ENCODE peak calls at places on chromosome 9, in ten cellular contexts. O is AG09309; L is progenitor cell of endocrine pancreas; S is GM12865; Y is thoracic aorta; W is neural crest cell; C is tibial artery; X is ovary; P is A549; E is CD4-positive, alpha-beta T cell. T is an unnamed sample.

GRCh38 chr9:34579097-34579818 is 10.3 kb downstream of the CNTFR start:
- DNase-seq in O (no peak), L (no peak), S (no peak), Y (no peak), W (no peak), C (no peak), X (no peak), P (no peak), E (no peak), T (no peak)

GRCh38 chr9:136693490-136694162 is 6.4 kb upstream of the AGPAT2 start:
- DNase-seq in O (no peak), L (no peak), S (no peak), Y (no peak), W (no peak), C (no peak), X (no peak), P (peak), E (no peak), T (peak)

GRCh38 chr9:88590558-88591146 is 55.7 kb downstream of the NXNL2 start:
- DNase-seq in O (no peak), L (no peak), S (no peak), Y (no peak), W (no peak), C (no peak), X (no peak), P (no peak), E (no peak), T (peak)

GRCh38 chr9:9950813-9951212 is 662.0 kb downstream of the PTPRD start:
- DNase-seq in O (no peak), L (no peak), S (no peak), Y (no peak), W (no peak), C (no peak), X (no peak), P (no peak), E (no peak), T (no peak)

GRCh38 chr9:114291064-114291474 is 31.8 kb upstream of the ORM1 start:
- DNase-seq in O (no peak), L (peak), S (peak), Y (peak), W (peak), C (peak), X (peak), P (peak), E (peak), T (peak)

GRCh38 chr9:130167927-130168326 is 4.3 kb upstream of the NCS1 start:
- DNase-seq in O (no peak), L (no peak), S (no peak), Y (no peak), W (no peak), C (no peak), X (no peak), P (no peak), E (no peak), T (no peak)

GRCh38 chr9:29213374-29214161 is 1640.3 kb upstream of the C9orf72 start:
- DNase-seq in O (no peak), L (peak), S (no peak), Y (no peak), W (peak), C (no peak), X (no peak), P (peak), E (no peak), T (no peak)

GRCh38 chr9:117887383-117887782 is 183.2 kb downstream of the TLR4 start:
- DNase-seq in O (no peak), L (no peak), S (no peak), Y (no peak), W (no peak), C (no peak), X (no peak), P (no peak), E (no peak), T (no peak)

GRCh38 chr9:74521009-74521408 is 23.9 kb downstream of the RORB start:
- DNase-seq in O (no peak), L (no peak), S (no peak), Y (no peak), W (no peak), C (no peak), X (no peak), P (no peak), E (no peak), T (no peak)

GRCh38 chr9:34927061-34927460 is 31.0 kb upstream of the PHF24 start:
- DNase-seq in O (no peak), L (no peak), S (no peak), Y (no peak), W (no peak), C (no peak), X (no peak), P (no peak), E (no peak), T (no peak)

GRCh38 chr9:112731971-112732370 is 14.1 kb upstream of the INIP start:
- DNase-seq in O (no peak), L (no peak), S (no peak), Y (no peak), W (no peak), C (no peak), X (no peak), P (no peak), E (no peak), T (peak)

GRCh38 chr9:93708289-93708986 is 132.1 kb downstream of the PHF2 start:
- DNase-seq in O (no peak), L (peak), S (no peak), Y (no peak), W (no peak), C (no peak), X (no peak), P (no peak), E (no peak), T (no peak)

GRCh38 chr9:120714846-120715231 is 569 bp upstream of the MEGF9 start:
- DNase-seq in O (no peak), L (peak), S (no peak), Y (no peak), W (peak), C (no peak), X (peak), P (no peak), E (no peak), T (no peak)

GRCh38 chr9:24242599-24242998 is 303.1 kb downstream of the IZUMO3 start:
- DNase-seq in O (no peak), L (no peak), S (no peak), Y (no peak), W (no peak), C (no peak), X (no peak), P (no peak), E (no peak), T (no peak)

GRCh38 chr9:119086590-119086989 is 282.6 kb downstream of the BRINP1 start:
- DNase-seq in O (no peak), L (no peak), S (no peak), Y (no peak), W (no peak), C (no peak), X (no peak), P (no peak), E (no peak), T (no peak)

GRCh38 chr9:108417726-108418125 is 438.1 kb downstream of the ACTL7B start:
- DNase-seq in O (no peak), L (no peak), S (no peak), Y (no peak), W (no peak), C (no peak), X (no peak), P (no peak), E (no peak), T (no peak)

GRCh38 chr9:81896067-81896466 is 32.2 kb upstream of the SPATA31D4 start:
- DNase-seq in O (no peak), L (no peak), S (no peak), Y (no peak), W (no peak), C (no peak), X (no peak), P (no peak), E (no peak), T (no peak)

GRCh38 chr9:125142560-125143376 is 560 bp downstream of the SCAI start:
- DNase-seq in O (no peak), L (peak), S (peak), Y (no peak), W (peak), C (no peak), X (no peak), P (no peak), E (no peak), T (no peak)

GRCh38 chr9:36037580-36038169 is 962 bp downstream of the RECK start:
- DNase-seq in O (no peak), L (no peak), S (no peak), Y (no peak), W (no peak), C (no peak), X (no peak), P (peak), E (peak), T (no peak)

GRCh38 chr9:133304158-133304470 is 29.1 kb upstream of the ABO start:
- DNase-seq in O (no peak), L (no peak), S (no peak), Y (no peak), W (no peak), C (no peak), X (no peak), P (no peak), E (no peak), T (no peak)

GRCh38 chr9:114655689-114656088 is 1.9 kb downstream of the TEX53 start:
- DNase-seq in O (peak), L (no peak), S (no peak), Y (no peak), W (no peak), C (no peak), X (no peak), P (no peak), E (no peak), T (no peak)

GRCh38 chr9:93536167-93536566 is 40.2 kb upstream of the PHF2 start:
- DNase-seq in O (no peak), L (no peak), S (no peak), Y (no peak), W (no peak), C (no peak), X (no peak), P (no peak), E (no peak), T (no peak)

GRCh38 chr9:80873861-80874260 is 815.5 kb downstream of the TLE1 start:
- DNase-seq in O (peak), L (no peak), S (no peak), Y (no peak), W (no peak), C (no peak), X (no peak), P (no peak), E (no peak), T (no peak)

GRCh38 chr9:131639771-131640437 is 94.6 kb downstream of the PRRT1B start:
- DNase-seq in O (no peak), L (no peak), S (no peak), Y (no peak), W (no peak), C (no peak), X (no peak), P (no peak), E (no peak), T (no peak)

GRCh38 chr9:15697459-15697858 is 144.6 kb downstream of the CCDC171 start:
- DNase-seq in O (peak), L (no peak), S (no peak), Y (no peak), W (no peak), C (no peak), X (no peak), P (no peak), E (no peak), T (no peak)

GRCh38 chr9:33185406-33185805 is 18.3 kb upstream of the B4GALT1 start:
- DNase-seq in O (no peak), L (no peak), S (no peak), Y (no peak), W (no peak), C (no peak), X (no peak), P (no peak), E (no peak), T (no peak)

GRCh38 chr9:71925834-71926233 is 14.4 kb downstream of the C9orf85 start:
- DNase-seq in O (no peak), L (no peak), S (no peak), Y (no peak), W (no peak), C (no peak), X (no peak), P (no peak), E (no peak), T (no peak)

GRCh38 chr9:6955251-6955921 is 197.6 kb downstream of the KDM4C start:
- DNase-seq in O (no peak), L (no peak), S (peak), Y (no peak), W (no peak), C (no peak), X (no peak), P (no peak), E (no peak), T (no peak)

GRCh38 chr9:21477466-21477865 is 4.6 kb downstream of the IFNE start:
- DNase-seq in O (no peak), L (no peak), S (no peak), Y (no peak), W (no peak), C (no peak), X (no peak), P (no peak), E (no peak), T (no peak)

GRCh38 chr9:21470126-21470525 is 12.0 kb downstream of the IFNE start:
- DNase-seq in O (no peak), L (no peak), S (no peak), Y (no peak), W (no peak), C (no peak), X (no peak), P (no peak), E (no peak), T (no peak)

GRCh38 chr9:21479152-21479702 is 2.9 kb downstream of the IFNE start:
- DNase-seq in O (no peak), L (no peak), S (no peak), Y (no peak), W (no peak), C (no peak), X (no peak), P (no peak), E (no peak), T (no peak)

GRCh38 chr9:21473236-21473635 is 8.9 kb downstream of the IFNE start:
- DNase-seq in O (no peak), L (no peak), S (no peak), Y (no peak), W (no peak), C (no peak), X (no peak), P (no peak), E (no peak), T (no peak)
- TF ChIP-seq CTCF in O (no peak), L (no peak), S (no peak), Y (no peak), W (no peak), C (no peak), X (no peak), P (peak), E (no peak), T (no peak)

GRCh38 chr9:122781671-122782070 is 7.1 kb upstream of the OR5C1 start:
- DNase-seq in O (no peak), L (no peak), S (no peak), Y (no peak), W (no peak), C (no peak), X (no peak), P (no peak), E (no peak), T (no peak)

GRCh38 chr9:122777052-122777451 is 11.7 kb upstream of the OR5C1 start:
- DNase-seq in O (no peak), L (no peak), S (no peak), Y (no peak), W (no peak), C (no peak), X (no peak), P (no peak), E (no peak), T (no peak)

GRCh38 chr9:122777935-122778671 is 10.6 kb upstream of the OR5C1 start:
- DNase-seq in O (peak), L (no peak), S (no peak), Y (no peak), W (no peak), C (no peak), X (no peak), P (no peak), E (no peak), T (peak)

GRCh38 chr9:122780026-122780425 is 8.7 kb upstream of the OR5C1 start:
- DNase-seq in O (no peak), L (no peak), S (no peak), Y (no peak), W (no peak), C (no peak), X (no peak), P (no peak), E (no peak), T (no peak)

DNA sequence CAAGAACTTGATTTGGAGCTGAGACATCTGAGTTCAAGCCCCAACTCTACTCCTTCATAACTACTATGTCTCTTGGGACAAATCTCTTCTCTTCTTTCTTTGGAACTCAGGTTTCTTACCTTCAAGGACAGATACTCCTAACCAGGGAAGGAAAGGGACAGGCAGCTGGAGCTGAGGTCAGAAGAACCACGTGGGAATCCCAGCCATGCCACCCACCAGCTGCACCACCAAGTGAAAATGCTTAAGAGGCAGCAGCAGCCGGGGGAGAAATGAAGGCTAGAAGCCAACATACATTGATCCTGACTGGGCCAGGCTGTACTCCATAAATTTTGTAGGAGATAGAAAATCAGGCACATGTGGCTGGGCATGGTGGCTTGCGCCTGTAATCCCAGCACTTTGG is 9.6 kb upstream of the OR5C1 start:
- DNase-seq in O (no peak), L (no peak), S (no peak), Y (no peak), W (no peak), C (no peak), X (no peak), P (no peak), E (no peak), T (no peak)
- TF ChIP-seq CTCF in O (no peak), L (no peak), S (no peak), Y (no peak), W (no peak), C (no peak), X (no peak), P (no peak), E (no peak), T (no peak)

GRCh38 chr9:134993416-134993815 is 75.7 kb upstream of the FCN1 start:
- DNase-seq in O (no peak), L (no peak), S (no peak), Y (no peak), W (no peak), C (no peak), X (no peak), P (no peak), E (no peak), T (no peak)

GRCh38 chr9:134993996-134994720 is 76.4 kb upstream of the FCN1 start:
- DNase-seq in O (no peak), L (no peak), S (no peak), Y (no peak), W (no peak), C (no peak), X (no peak), P (no peak), E (no peak), T (no peak)

GRCh38 chr9:134996591-134997530 is 79.1 kb upstream of the FCN1 start:
- DNase-seq in O (no peak), L (no peak), S (no peak), Y (no peak), W (no peak), C (no peak), X (no peak), P (no peak), E (no peak), T (no peak)

GRCh38 chr9:134995792-134996120 is 78.0 kb upstream of the FCN1 start:
- DNase-seq in O (no peak), L (no peak), S (no peak), Y (no peak), W (no peak), C (no peak), X (no peak), P (no peak), E (no peak), T (no peak)

GRCh38 chr9:134994926-134995791 is 77.4 kb upstream of the FCN1 start:
- DNase-seq in O (no peak), L (no peak), S (no peak), Y (no peak), W (no peak), C (no peak), X (no peak), P (no peak), E (no peak), T (no peak)
- TF ChIP-seq CTCF in O (no peak), L (no peak), S (no peak), Y (no peak), W (no peak), C (no peak), X (no peak), P (no peak), E (no peak), T (no peak)

GRCh38 chr9:76884823-76885222 is 21.1 kb downstream of the PRUNE2 start:
- DNase-seq in O (no peak), L (no peak), S (no peak), Y (no peak), W (no peak), C (no peak), X (no peak), P (no peak), E (no peak), T (no peak)

GRCh38 chr9:76883341-76883740 is 22.6 kb downstream of the PRUNE2 start:
- DNase-seq in O (no peak), L (no peak), S (no peak), Y (no peak), W (no peak), C (no peak), X (no peak), P (no peak), E (no peak), T (no peak)

GRCh38 chr9:76887951-76888350 is 18.0 kb downstream of the PRUNE2 start:
- DNase-seq in O (no peak), L (no peak), S (no peak), Y (no peak), W (no peak), C (no peak), X (no peak), P (no peak), E (no peak), T (no peak)

GRCh38 chr9:76886318-76886717 is 19.6 kb downstream of the PRUNE2 start:
- DNase-seq in O (no peak), L (no peak), S (peak), Y (no peak), W (no peak), C (no peak), X (no peak), P (no peak), E (no peak), T (no peak)

DNA sequence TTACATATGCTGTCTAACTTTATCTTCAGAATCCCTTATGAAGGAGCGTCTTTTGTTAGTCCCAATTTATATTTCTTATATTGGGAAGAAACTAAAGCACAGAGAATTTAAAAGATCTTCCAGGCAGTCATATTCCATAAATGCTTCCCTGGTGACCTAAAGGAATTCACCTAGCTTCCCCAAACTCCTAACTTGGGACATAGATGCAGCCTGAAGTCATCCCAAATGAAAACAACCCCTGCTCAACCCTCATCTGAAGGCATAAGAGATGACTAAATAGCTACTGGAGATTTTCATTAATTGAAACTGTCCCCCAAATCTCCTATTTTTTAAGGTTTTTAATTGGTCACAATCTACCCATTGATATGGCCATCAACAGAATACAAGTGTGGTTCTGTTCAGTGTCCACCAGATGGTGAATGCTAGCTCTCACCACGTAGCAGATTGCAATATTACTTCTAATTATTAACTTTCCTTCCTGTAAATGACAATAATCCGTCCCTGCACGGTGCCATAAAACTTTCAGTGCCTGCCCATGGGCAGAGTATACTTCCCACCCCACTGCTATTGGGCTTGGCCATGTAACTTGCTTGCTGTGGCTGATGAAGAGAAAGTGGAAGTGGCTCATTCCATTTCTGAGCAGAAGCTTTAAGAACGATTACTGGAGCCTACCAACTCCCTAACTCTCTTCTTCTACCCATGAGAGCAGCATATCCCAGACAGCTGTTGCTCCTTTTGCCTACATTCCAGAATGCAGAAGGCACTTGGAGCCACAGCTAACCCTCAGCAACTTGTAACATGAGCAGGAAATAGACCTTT is 18.7 kb downstream of the PRUNE2 start:
- DNase-seq in O (no peak), L (no peak), S (peak), Y (no peak), W (no peak), C (no peak), X (no peak), P (no peak), E (no peak), T (no peak)
- TF ChIP-seq CTCF in O (no peak), L (no peak), S (no peak), Y (no peak), W (peak), C (no peak), X (no peak), P (no peak), E (no peak), T (no peak)

GRCh38 chr9:101706929-101707328 is 31.5 kb downstream of the GRIN3A start:
- DNase-seq in O (no peak), L (no peak), S (no peak), Y (no peak), W (no peak), C (no peak), X (no peak), P (no peak), E (no peak), T (no peak)

GRCh38 chr9:101707708-101708107 is 30.7 kb downstream of the GRIN3A start:
- DNase-seq in O (no peak), L (no peak), S (no peak), Y (no peak), W (no peak), C (no peak), X (no peak), P (no peak), E (no peak), T (no peak)

GRCh38 chr9:101706261-101706798 is 32.1 kb downstream of the GRIN3A start:
- DNase-seq in O (no peak), L (no peak), S (no peak), Y (no peak), W (no peak), C (no peak), X (no peak), P (no peak), E (no peak), T (no peak)

GRCh38 chr9:101708855-101709254 is 29.6 kb downstream of the GRIN3A start:
- DNase-seq in O (no peak), L (no peak), S (no peak), Y (no peak), W (no peak), C (no peak), X (no peak), P (no peak), E (no peak), T (no peak)

GRCh38 chr9:101711330-101711941 is 27.0 kb downstream of the GRIN3A start:
- DNase-seq in O (no peak), L (no peak), S (peak), Y (no peak), W (peak), C (no peak), X (no peak), P (peak), E (peak), T (peak)
- TF ChIP-seq CTCF in O (peak), L (peak), S (peak), Y (no peak), W (peak), C (no peak), X (no peak), P (peak), E (peak), T (peak)